ENCODE peak calls at places on chromosomes 2 and 18, in eight cellular contexts. Z, D, V, E, O, Q, K and M are unnamed samples.

GRCh38 chr2:117128471-117128870 is 686.0 kb upstream of the DDX18 start:
- DNase-seq in Z (no peak), D (no peak), V (no peak), E (no peak), O (no peak), Q (peak), K (no peak), M (no peak)

GRCh38 chr2:189442468-189442867 is 1.2 kb downstream of the WDR75 start:
- DNase-seq in Z (no peak), D (no peak), V (no peak), E (no peak), O (no peak), Q (no peak), K (no peak), M (no peak)

GRCh38 chr2:239244625-239245024 is 156.2 kb downstream of the HDAC4 start:
- DNase-seq in Z (no peak), D (no peak), V (no peak), E (no peak), O (peak), Q (no peak), K (no peak), M (no peak)

GRCh38 chr18:9177047-9177446 is 40.5 kb downstream of the ANKRD12 start:
- DNase-seq in Z (no peak), D (no peak), V (no peak), E (no peak), O (no peak), Q (no peak), K (no peak), M (no peak)

GRCh38 chr2:119943058-119943457 is 69.8 kb upstream of the EPB41L5 start:
- DNase-seq in Z (no peak), D (no peak), V (no peak), E (no peak), O (no peak), Q (no peak), K (no peak), M (no peak)

GRCh38 chr2:173043466-173043865 is 32.2 kb upstream of the MAP3K20 start:
- DNase-seq in Z (no peak), D (no peak), V (no peak), E (no peak), O (peak), Q (no peak), K (no peak), M (no peak)

GRCh38 chr2:22450831-22451230 is 934.1 kb upstream of the KLHL29 start:
- DNase-seq in Z (no peak), D (no peak), V (no peak), E (no peak), O (no peak), Q (no peak), K (no peak), M (no peak)

GRCh38 chr2:42999391-42999811 is 207.0 kb upstream of the HAAO start:
- DNase-seq in Z (no peak), D (no peak), V (no peak), E (no peak), O (no peak), Q (no peak), K (no peak), M (no peak)

GRCh38 chr2:240820014-240820606 is at the start of gene KIF1A:
- DNase-seq in Z (peak), D (no peak), V (no peak), E (no peak), O (no peak), Q (no peak), K (no peak), M (no peak)

GRCh38 chr2:36680012-36680411 is 16.5 kb upstream of the VIT start:
- DNase-seq in Z (no peak), D (no peak), V (no peak), E (no peak), O (no peak), Q (no peak), K (no peak), M (no peak)

GRCh38 chr2:172297531-172297930 is 129.9 kb upstream of the ITGA6 start:
- DNase-seq in Z (no peak), D (no peak), V (no peak), E (no peak), O (no peak), Q (no peak), K (no peak), M (no peak)

GRCh38 chr2:29562896-29563295 is 358.5 kb downstream of the ALK start:
- DNase-seq in Z (no peak), D (no peak), V (no peak), E (no peak), O (no peak), Q (peak), K (no peak), M (no peak)

GRCh38 chr2:84022810-84023431 is 436.2 kb downstream of the SUCLG1 start:
- DNase-seq in Z (no peak), D (peak), V (peak), E (no peak), O (no peak), Q (peak), K (peak), M (no peak)

GRCh38 chr2:69545477-69545932 is 98.0 kb downstream of the AAK1 start:
- DNase-seq in Z (no peak), D (no peak), V (no peak), E (no peak), O (no peak), Q (no peak), K (no peak), M (no peak)

GRCh38 chr2:16962459-16962858 is 296.8 kb upstream of the CYRIA start:
- DNase-seq in Z (no peak), D (no peak), V (no peak), E (no peak), O (no peak), Q (no peak), K (no peak), M (no peak)

GRCh38 chr2:168138369-168138768 is 109.0 kb downstream of the STK39 start:
- DNase-seq in Z (no peak), D (no peak), V (no peak), E (no peak), O (peak), Q (peak), K (no peak), M (no peak)

GRCh38 chr2:23449413-23449812 is 64.4 kb downstream of the KLHL29 start:
- DNase-seq in Z (peak), D (no peak), V (no peak), E (no peak), O (no peak), Q (no peak), K (no peak), M (no peak)

GRCh38 chr18:34857310-34857709 is 147.2 kb downstream of the DTNA start:
- DNase-seq in Z (no peak), D (no peak), V (no peak), E (no peak), O (no peak), Q (no peak), K (no peak), M (no peak)

GRCh38 chr2:232980683-232981082 is 32.4 kb downstream of the NGEF start:
- DNase-seq in Z (peak), D (no peak), V (no peak), E (no peak), O (no peak), Q (no peak), K (peak), M (no peak)

GRCh38 chr2:177334940-177335543 is 57.5 kb upstream of the AGPS start:
- DNase-seq in Z (no peak), D (peak), V (peak), E (no peak), O (no peak), Q (peak), K (peak), M (no peak)

GRCh38 chr2:85886585-85886984 is 2.2 kb downstream of the ST3GAL5 start:
- DNase-seq in Z (no peak), D (no peak), V (no peak), E (peak), O (no peak), Q (peak), K (peak), M (peak)

GRCh38 chr18:934518-935123 is 29.9 kb downstream of the ADCYAP1 start:
- DNase-seq in Z (no peak), D (no peak), V (no peak), E (no peak), O (no peak), Q (no peak), K (no peak), M (no peak)

GRCh38 chr2:218257390-218257981 is 3.3 kb upstream of the GPBAR1 start:
- DNase-seq in Z (no peak), D (peak), V (peak), E (peak), O (no peak), Q (no peak), K (peak), M (peak)

GRCh38 chr18:10726198-10727068 is 200.6 kb downstream of the NAPG start:
- DNase-seq in Z (no peak), D (no peak), V (no peak), E (no peak), O (no peak), Q (no peak), K (no peak), M (no peak)

GRCh38 chr18:54957295-54957694 is 2.0 kb downstream of the CCDC68 start:
- DNase-seq in Z (no peak), D (no peak), V (no peak), E (no peak), O (no peak), Q (peak), K (no peak), M (no peak)

GRCh38 chr2:224569654-224570053 is 15.5 kb downstream of the CUL3 start:
- DNase-seq in Z (no peak), D (no peak), V (no peak), E (no peak), O (no peak), Q (no peak), K (no peak), M (no peak)

GRCh38 chr2:162919111-162919510 is 80.5 kb upstream of the KCNH7 start:
- DNase-seq in Z (no peak), D (no peak), V (no peak), E (no peak), O (no peak), Q (no peak), K (no peak), M (no peak)

GRCh38 chr2:138712212-138712979 is 67.8 kb downstream of the NXPH2 start:
- DNase-seq in Z (no peak), D (no peak), V (no peak), E (no peak), O (no peak), Q (peak), K (peak), M (no peak)

GRCh38 chr2:121519732-121520640 is 10.7 kb upstream of the RNU4ATAC start:
- DNase-seq in Z (no peak), D (no peak), V (no peak), E (no peak), O (no peak), Q (peak), K (no peak), M (no peak)

GRCh38 chr2:186130678-186131511 is 355.2 kb upstream of the ZC3H15 start:
- DNase-seq in Z (no peak), D (no peak), V (no peak), E (no peak), O (no peak), Q (peak), K (no peak), M (no peak)